ENCODE peak calls at places on chromosomes 2 and 18, in four cellular contexts. F is mesenchymal stem cell, H is H9, T is endothelial cell of umbilical vein. P is an unnamed sample.
A peak's percentile ranks its signal among the peaks of the same experiment; 100 is the strongest.

GRCh38 chr2:9003616-9004337 is at the start of gene MBOAT2:
- DNase-seq in F (peak; percentile 91), H (peak; percentile 93), T (peak; percentile 86), P (peak; percentile 84)

GRCh38 chr2:33316314-33316713 is 160.1 kb upstream of the RASGRP3 start:
- DNase-seq in F (no peak), H (no peak), T (no peak), P (no peak)

GRCh38 chr2:37589298-37589697 is 82.1 kb downstream of the CDC42EP3 start:
- DNase-seq in F (no peak), H (no peak), T (no peak), P (peak; percentile 70)

GRCh38 chr2:104863585-104864279 is 9.8 kb downstream of the POU3F3 start:
- DNase-seq in F (no peak), H (peak; percentile 54), T (no peak), P (no peak)

GRCh38 chr2:24616606-24617005 is 125.6 kb downstream of the NCOA1 start:
- DNase-seq in F (peak; percentile 37), H (no peak), T (no peak), P (no peak)

GRCh38 chr2:55901322-55901721 is 22.3 kb downstream of the EFEMP1 start:
- DNase-seq in F (peak; percentile 41), H (no peak), T (peak; percentile 50), P (peak; percentile 62)

GRCh38 chr2:223107825-223108224 is 55.8 kb downstream of the KCNE4 start:
- DNase-seq in F (no peak), H (no peak), T (no peak), P (no peak)

GRCh38 chr2:8551622-8552074 is 130.2 kb upstream of the ID2 start:
- DNase-seq in F (no peak), H (peak; percentile 10), T (no peak), P (no peak)

GRCh38 chr2:222753251-222753824 is 81.9 kb downstream of the MOGAT1 start:
- DNase-seq in F (peak; percentile 31), H (no peak), T (no peak), P (peak; percentile 73)

GRCh38 chr18:25228410-25228809 is 123.6 kb downstream of the ZNF521 start:
- DNase-seq in F (no peak), H (no peak), T (peak; percentile 97), P (no peak)

GRCh38 chr18:25229858-25230257 is 122.1 kb downstream of the ZNF521 start:
- DNase-seq in F (no peak), H (no peak), T (no peak), P (no peak)

GRCh38 chr18:25231327-25231691 is 120.7 kb downstream of the ZNF521 start:
- DNase-seq in F (no peak), H (no peak), T (no peak), P (no peak)

GRCh38 chr18:25229080-25229479 is 122.9 kb downstream of the ZNF521 start:
- DNase-seq in F (peak; percentile 61), H (no peak), T (peak; percentile 100), P (no peak)

GRCh38 chr18:25230658-25231326 is 121.2 kb downstream of the ZNF521 start:
- DNase-seq in F (peak; percentile 91), H (no peak), T (peak; percentile 97), P (peak; percentile 43)
- H3K9ac ChIP-seq in F (peak overlapping the region; percentile 80), H (no peak overlapping the region), T (peak overlapping the region; percentile 96), P (no peak overlapping the region)

DNA sequence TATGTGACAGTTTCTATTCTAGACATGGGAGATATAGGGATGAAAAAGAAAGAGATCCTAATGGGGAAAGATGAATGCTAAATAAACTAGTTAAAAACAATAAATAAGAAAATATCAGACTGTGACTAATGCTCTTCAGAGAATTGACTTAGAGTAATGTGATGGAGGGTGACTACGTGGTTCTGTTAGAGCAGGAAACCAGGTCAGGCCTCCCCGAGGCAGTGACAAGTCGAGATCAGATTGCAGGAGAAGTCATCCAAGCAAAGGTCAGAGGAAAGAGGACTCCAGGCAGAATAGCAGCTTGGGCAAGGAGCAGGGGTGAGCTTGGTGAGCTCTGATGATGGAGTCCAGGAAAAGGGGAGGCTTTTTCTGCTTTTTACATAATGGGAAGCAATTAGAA is 27.2 kb upstream of the ITGB6 start:
- DNase-seq in F (peak; percentile 71), H (no peak), T (peak; percentile 78), P (peak; percentile 82)
- H3K9ac ChIP-seq in F (no peak overlapping the region), H (no peak overlapping the region), T (peak overlapping the region; percentile 88), P (peak overlapping the region; percentile 89)

GRCh38 chr2:216618785-216619184 is 14.4 kb upstream of the IGFBP2 start:
- DNase-seq in F (no peak), H (peak; percentile 44), T (no peak), P (no peak)

GRCh38 chr2:216620806-216621205 is 12.4 kb upstream of the IGFBP2 start:
- DNase-seq in F (no peak), H (no peak), T (no peak), P (no peak)

GRCh38 chr2:216622526-216622925 is 10.7 kb upstream of the IGFBP2 start:
- DNase-seq in F (no peak), H (no peak), T (no peak), P (no peak)

GRCh38 chr2:216619411-216620393 is 13.5 kb upstream of the IGFBP2 start:
- DNase-seq in F (peak; percentile 64), H (peak; percentile 53), T (no peak), P (no peak)

DNA sequence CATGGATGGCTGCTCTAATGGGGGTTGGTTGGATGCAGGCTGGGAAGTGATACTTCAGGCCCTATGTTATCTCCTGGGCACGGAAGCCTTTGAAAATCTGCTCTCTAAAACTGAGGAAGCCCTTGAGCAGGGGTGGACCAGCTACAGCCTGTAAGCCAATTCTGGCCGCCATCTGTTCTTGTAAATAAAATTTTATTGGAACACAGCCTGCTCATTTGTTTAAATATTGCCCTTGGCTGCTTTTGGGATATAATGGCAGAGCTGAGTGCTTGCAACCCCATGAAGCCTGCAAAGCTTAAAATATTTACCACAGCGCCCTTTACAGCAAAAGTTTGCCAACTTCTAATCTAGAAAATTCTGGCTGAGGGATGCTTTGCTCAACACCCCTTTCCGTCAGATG is 11.9 kb upstream of the IGFBP2 start:
- DNase-seq in F (no peak), H (no peak), T (no peak), P (no peak)
- H3K9ac ChIP-seq in F (no peak overlapping the region), H (no peak overlapping the region), T (no peak overlapping the region), P (no peak overlapping the region)

DNA sequence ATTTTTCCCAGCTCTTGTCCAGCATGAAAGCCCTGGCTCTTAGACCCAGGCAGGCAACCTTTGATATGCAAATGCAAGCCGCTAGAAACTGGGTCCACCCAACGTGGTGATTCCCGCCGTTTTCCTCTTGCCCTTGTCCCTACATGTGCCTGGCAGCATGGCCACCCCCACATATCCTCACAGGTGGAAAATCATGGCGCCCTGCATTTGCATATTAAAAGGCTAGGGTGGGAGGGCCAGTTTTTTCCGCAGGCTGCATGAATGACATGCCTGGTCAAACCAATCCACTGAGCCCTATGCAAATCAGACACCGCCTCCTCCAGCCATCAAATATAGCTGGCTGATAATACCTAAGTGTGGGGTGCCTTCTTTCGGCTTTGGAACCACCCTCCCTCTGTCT is 1091.8 kb upstream of the NXPH2 start:
- DNase-seq in F (no peak), H (no peak), T (no peak), P (no peak)
- H3K9ac ChIP-seq in F (no peak overlapping the region), H (no peak overlapping the region), T (no peak overlapping the region), P (no peak overlapping the region)

DNA sequence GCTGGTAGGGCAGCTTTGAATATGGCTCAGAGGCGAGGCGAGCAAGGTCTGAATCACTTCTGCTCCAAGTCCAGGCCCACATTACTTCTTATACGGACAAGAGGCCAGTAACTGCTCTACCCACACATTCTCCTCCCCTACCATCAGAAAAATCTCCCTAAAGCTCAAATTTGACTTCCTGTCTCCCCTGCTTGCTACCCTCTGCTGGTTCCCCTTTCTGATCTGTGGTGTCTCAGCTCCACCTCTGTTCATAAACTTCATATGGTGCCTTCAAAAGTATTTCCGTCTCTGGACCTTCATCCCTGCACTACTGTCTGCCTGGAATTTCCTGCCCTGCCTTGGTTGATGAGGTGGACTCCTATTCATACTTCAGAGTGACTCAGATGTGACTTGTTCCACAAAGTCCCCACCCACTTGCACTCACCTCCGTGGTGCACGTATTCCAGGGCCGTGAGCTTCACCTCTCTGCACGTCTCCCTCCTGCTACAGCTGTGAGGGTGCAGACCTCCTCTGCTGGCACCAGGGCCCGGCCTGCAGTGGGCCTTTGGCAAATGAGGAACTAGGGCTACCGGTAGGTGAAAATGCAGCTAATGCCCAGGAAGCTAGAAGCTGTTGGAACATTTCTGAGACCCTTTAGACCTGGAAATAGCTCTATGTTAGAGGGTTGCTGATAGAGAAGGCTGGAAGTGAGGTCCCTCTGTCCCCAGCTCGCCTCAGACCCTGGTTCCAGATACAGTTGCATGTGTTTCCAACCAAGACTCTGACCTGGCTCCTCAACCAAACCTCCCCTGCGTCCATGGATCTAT is 24.6 kb upstream of the KCMF1 start:
- DNase-seq in F (peak; percentile 74), H (no peak), T (peak; percentile 61), P (peak; percentile 99)
- H3K9ac ChIP-seq in F (peak overlapping the region; percentile 47), H (no peak overlapping the region), T (peak overlapping the region; percentile 34), P (peak overlapping the region; percentile 88)

P was measured in mammary epithelial cell.